ENCODE peak calls at places on chromosomes 3 and 15, in seven cellular contexts. One of them, this sample, is unnamed.

GRCh38 chr15:78049691-78050440 is 27.6 kb downstream of the TBC1D2B start:
- DNase-seq in bronchial epithelial cell: no peak
- DNase-seq in foreskin fibroblast: peak; percentile 92
- DNase-seq in AG10803: peak; percentile 99
- DNase-seq in WERI-Rb-1: no peak
- DNase-seq in fibroblast of the aortic adventitia: peak; percentile 57
- DNase-seq in psoas muscle: no peak
- DNase-seq in this sample: no peak

GRCh38 chr15:77568960-77569646 is 63.6 kb downstream of the LINGO1 start:
- DNase-seq in foreskin fibroblast: no peak
- DNase-seq in WERI-Rb-1: no peak
- DNase-seq in fibroblast of the aortic adventitia: peak; percentile 48
- DNase-seq in psoas muscle: no peak
- DNase-seq in AG10803: no peak
- DNase-seq in bronchial epithelial cell: peak; percentile 37
- DNase-seq in this sample: no peak

GRCh38 chr3:157174265-157174615 is 14.3 kb upstream of the CCNL1 start:
- DNase-seq in psoas muscle: peak; percentile 70
- DNase-seq in WERI-Rb-1: peak; percentile 42
- DNase-seq in bronchial epithelial cell: peak; percentile 35
- DNase-seq in foreskin fibroblast: peak; percentile 12
- DNase-seq in AG10803: no peak
- DNase-seq in fibroblast of the aortic adventitia: no peak
- DNase-seq in this sample: no peak

GRCh38 chr3:116000315-116000714 is 377.0 kb downstream of the GAP43 start:
- DNase-seq in bronchial epithelial cell: peak; percentile 97
- DNase-seq in WERI-Rb-1: no peak
- DNase-seq in fibroblast of the aortic adventitia: peak; percentile 94
- DNase-seq in foreskin fibroblast: peak; percentile 91
- DNase-seq in AG10803: peak; percentile 86
- DNase-seq in psoas muscle: no peak
- DNase-seq in this sample: peak; percentile 99

GRCh38 chr15:58445861-58446260 is 14.1 kb downstream of the LIPC start:
- DNase-seq in foreskin fibroblast: no peak
- DNase-seq in AG10803: no peak
- DNase-seq in psoas muscle: no peak
- DNase-seq in WERI-Rb-1: no peak
- DNase-seq in fibroblast of the aortic adventitia: no peak
- DNase-seq in bronchial epithelial cell: no peak
- DNase-seq in this sample: no peak

GRCh38 chr3:179716811-179717210 is 64.0 kb downstream of the USP13 start:
- DNase-seq in foreskin fibroblast: peak; percentile 20
- DNase-seq in AG10803: peak; percentile 90
- DNase-seq in WERI-Rb-1: no peak
- DNase-seq in fibroblast of the aortic adventitia: peak; percentile 92
- DNase-seq in psoas muscle: no peak
- DNase-seq in bronchial epithelial cell: no peak
- DNase-seq in this sample: peak; percentile 59

GRCh38 chr15:92954578-92954977 is 54.5 kb downstream of the CHD2 start:
- DNase-seq in bronchial epithelial cell: no peak
- DNase-seq in psoas muscle: no peak
- DNase-seq in foreskin fibroblast: no peak
- DNase-seq in AG10803: no peak
- DNase-seq in fibroblast of the aortic adventitia: no peak
- DNase-seq in WERI-Rb-1: peak; percentile 15
- DNase-seq in this sample: no peak

GRCh38 chr3:80040113-80040512 is 272.3 kb upstream of the ROBO1 start:
- DNase-seq in bronchial epithelial cell: no peak
- DNase-seq in AG10803: no peak
- DNase-seq in WERI-Rb-1: no peak
- DNase-seq in psoas muscle: no peak
- DNase-seq in fibroblast of the aortic adventitia: no peak
- DNase-seq in foreskin fibroblast: no peak
- DNase-seq in this sample: no peak

GRCh38 chr3:155093261-155093660 is 13.1 kb downstream of the MME start:
- DNase-seq in WERI-Rb-1: no peak
- DNase-seq in fibroblast of the aortic adventitia: no peak
- DNase-seq in AG10803: no peak
- DNase-seq in psoas muscle: no peak
- DNase-seq in bronchial epithelial cell: no peak
- DNase-seq in foreskin fibroblast: no peak
- DNase-seq in this sample: no peak

GRCh38 chr15:83310521-83311456 is 26.3 kb upstream of the BNC1 start:
- DNase-seq in WERI-Rb-1: no peak
- DNase-seq in foreskin fibroblast: no peak
- DNase-seq in fibroblast of the aortic adventitia: peak; percentile 31
- DNase-seq in bronchial epithelial cell: peak; percentile 75
- DNase-seq in psoas muscle: no peak
- DNase-seq in AG10803: peak; percentile 64
- DNase-seq in this sample: no peak

GRCh38 chr15:32993285-32993684 is 201.2 kb downstream of the FMN1 start:
- DNase-seq in bronchial epithelial cell: peak; percentile 19
- DNase-seq in fibroblast of the aortic adventitia: peak; percentile 58
- DNase-seq in AG10803: peak; percentile 35
- DNase-seq in WERI-Rb-1: no peak
- DNase-seq in foreskin fibroblast: no peak
- DNase-seq in psoas muscle: no peak
- DNase-seq in this sample: no peak

GRCh38 chr3:38097446-38098375 is 39.2 kb downstream of the ACAA1 start:
- DNase-seq in foreskin fibroblast: no peak
- DNase-seq in psoas muscle: no peak
- DNase-seq in WERI-Rb-1: no peak
- DNase-seq in bronchial epithelial cell: no peak
- DNase-seq in fibroblast of the aortic adventitia: no peak
- DNase-seq in AG10803: no peak
- DNase-seq in this sample: no peak

GRCh38 chr3:196012941-196013471 is 68.9 kb downstream of the TFRC start:
- DNase-seq in bronchial epithelial cell: no peak
- DNase-seq in psoas muscle: no peak
- DNase-seq in fibroblast of the aortic adventitia: no peak
- DNase-seq in WERI-Rb-1: no peak
- DNase-seq in foreskin fibroblast: no peak
- DNase-seq in AG10803: no peak
- DNase-seq in this sample: no peak

GRCh38 chr3:171838218-171838720 is 4.9 kb upstream of the TMEM212 start:
- DNase-seq in WERI-Rb-1: no peak
- DNase-seq in fibroblast of the aortic adventitia: peak; percentile 86
- DNase-seq in bronchial epithelial cell: no peak
- DNase-seq in psoas muscle: peak; percentile 77
- DNase-seq in AG10803: peak; percentile 88
- DNase-seq in foreskin fibroblast: peak; percentile 71
- DNase-seq in this sample: no peak

GRCh38 chr3:19901918-19902317 is 32.1 kb downstream of the EFHB start:
- DNase-seq in bronchial epithelial cell: peak; percentile 98
- DNase-seq in fibroblast of the aortic adventitia: peak; percentile 43
- DNase-seq in foreskin fibroblast: no peak
- DNase-seq in AG10803: no peak
- DNase-seq in WERI-Rb-1: no peak
- DNase-seq in psoas muscle: no peak
- DNase-seq in this sample: no peak

GRCh38 chr3:172315401-172316091 is 132.7 kb downstream of the GHSR start:
- DNase-seq in foreskin fibroblast: peak; percentile 67
- DNase-seq in WERI-Rb-1: no peak
- DNase-seq in fibroblast of the aortic adventitia: peak; percentile 62
- DNase-seq in AG10803: peak; percentile 58
- DNase-seq in bronchial epithelial cell: peak; percentile 56
- DNase-seq in psoas muscle: no peak
- DNase-seq in this sample: no peak

GRCh38 chr3:134462236-134463059 is 23.3 kb downstream of the ANAPC13 start:
- DNase-seq in foreskin fibroblast: no peak
- DNase-seq in fibroblast of the aortic adventitia: peak; percentile 81
- DNase-seq in bronchial epithelial cell: peak; percentile 16
- DNase-seq in WERI-Rb-1: no peak
- DNase-seq in AG10803: peak; percentile 96
- DNase-seq in psoas muscle: no peak
- DNase-seq in this sample: no peak

GRCh38 chr3:112848196-112848595 is 1.5 kb upstream of the CD200R1L start:
- DNase-seq in foreskin fibroblast: no peak
- DNase-seq in bronchial epithelial cell: no peak
- DNase-seq in WERI-Rb-1: no peak
- DNase-seq in AG10803: no peak
- DNase-seq in psoas muscle: no peak
- DNase-seq in fibroblast of the aortic adventitia: no peak
- DNase-seq in this sample: no peak

GRCh38 chr3:119292666-119293065 is 1.5 kb upstream of the ARHGAP31 start:
- DNase-seq in bronchial epithelial cell: no peak
- DNase-seq in foreskin fibroblast: no peak
- DNase-seq in AG10803: no peak
- DNase-seq in psoas muscle: no peak
- DNase-seq in WERI-Rb-1: no peak
- DNase-seq in fibroblast of the aortic adventitia: no peak
- DNase-seq in this sample: no peak

GRCh38 chr15:91946075-91946474 is 92.6 kb downstream of the SLCO3A1 start:
- DNase-seq in WERI-Rb-1: no peak
- DNase-seq in foreskin fibroblast: no peak
- DNase-seq in AG10803: no peak
- DNase-seq in fibroblast of the aortic adventitia: no peak
- DNase-seq in bronchial epithelial cell: no peak
- DNase-seq in psoas muscle: no peak
- DNase-seq in this sample: no peak

DNA sequence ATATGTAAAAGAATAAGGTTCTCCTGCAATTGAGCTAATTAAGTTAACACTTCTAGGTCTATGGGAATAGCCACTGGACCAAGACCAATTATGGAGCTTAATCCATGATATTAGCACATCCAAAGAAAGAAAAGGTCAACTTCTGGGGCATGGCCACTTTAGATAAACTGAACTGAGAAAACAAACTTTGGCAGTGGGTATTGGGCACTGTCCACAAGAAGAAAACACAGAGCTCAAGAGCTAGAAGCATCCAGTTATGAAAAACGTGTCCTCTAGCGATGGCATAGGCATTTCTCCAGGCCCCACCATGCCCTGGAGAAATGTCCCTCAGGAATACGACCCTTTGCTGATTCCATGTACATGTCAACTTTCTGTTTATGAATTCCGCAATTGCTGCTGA is 87.8 kb downstream of the THRB start:
- DNase-seq in WERI-Rb-1: no peak
- DNase-seq in psoas muscle: no peak
- DNase-seq in fibroblast of the aortic adventitia: no peak
- DNase-seq in foreskin fibroblast: no peak
- DNase-seq in bronchial epithelial cell: no peak
- DNase-seq in AG10803: no peak
- DNase-seq in this sample: no peak
- H3K4me3 ChIP-seq in WERI-Rb-1: no peak overlapping the region
- H3K4me3 ChIP-seq in psoas muscle: no peak overlapping the region
- H3K4me3 ChIP-seq in fibroblast of the aortic adventitia: no peak overlapping the region
- H3K4me3 ChIP-seq in foreskin fibroblast: no peak overlapping the region
- H3K4me3 ChIP-seq in bronchial epithelial cell: no peak overlapping the region
- H3K4me3 ChIP-seq in AG10803: no peak overlapping the region
- H3K4me3 ChIP-seq in this sample: no peak overlapping the region

GRCh38 chr3:4633078-4634004 is 140.2 kb downstream of the ITPR1 start:
- DNase-seq in AG10803: peak; percentile 66
- DNase-seq in WERI-Rb-1: no peak
- DNase-seq in bronchial epithelial cell: peak; percentile 72
- DNase-seq in fibroblast of the aortic adventitia: peak; percentile 80
- DNase-seq in foreskin fibroblast: peak; percentile 26
- DNase-seq in psoas muscle: no peak
- DNase-seq in this sample: peak; percentile 19

GRCh38 chr3:4629095-4630007 is 136.2 kb downstream of the ITPR1 start:
- DNase-seq in WERI-Rb-1: no peak
- DNase-seq in fibroblast of the aortic adventitia: no peak
- DNase-seq in AG10803: no peak
- DNase-seq in bronchial epithelial cell: no peak
- DNase-seq in foreskin fibroblast: no peak
- DNase-seq in psoas muscle: no peak
- DNase-seq in this sample: no peak

DNA sequence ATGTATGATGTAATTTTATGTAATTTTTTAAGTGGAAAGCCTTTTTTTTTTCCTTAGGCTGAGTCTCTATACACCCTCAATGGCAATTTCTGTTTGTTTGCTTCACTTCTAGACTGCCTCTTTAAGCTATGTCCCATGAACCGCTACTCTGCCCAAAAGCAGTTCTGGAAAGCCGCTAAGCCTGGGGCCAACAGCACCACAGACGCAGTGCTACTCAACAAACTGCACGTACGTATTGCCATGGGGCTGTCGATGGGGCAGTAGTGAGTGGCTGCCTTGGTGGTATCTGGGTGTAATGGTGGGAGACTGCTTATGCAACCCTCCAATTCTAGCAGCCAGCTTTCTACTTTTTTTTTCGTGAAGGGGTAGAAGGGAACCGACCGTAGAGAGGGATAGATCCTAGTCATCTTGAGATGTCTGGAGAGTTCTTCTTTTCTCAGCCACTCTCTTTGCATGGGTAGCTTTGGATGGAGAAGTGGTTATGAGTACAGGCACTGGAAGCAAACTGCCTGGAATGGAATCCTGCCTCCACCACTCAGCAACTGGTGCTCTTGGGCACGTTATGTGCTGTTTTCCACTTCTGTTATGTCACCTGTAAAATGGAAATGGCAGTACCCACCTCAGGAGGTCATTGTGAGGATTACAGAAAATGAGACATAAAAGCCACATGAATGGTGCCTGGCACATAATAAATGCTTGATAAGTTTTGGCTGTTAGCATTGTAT is 134.7 kb downstream of the ITPR1 start:
- DNase-seq in WERI-Rb-1: no peak
- DNase-seq in bronchial epithelial cell: no peak
- DNase-seq in fibroblast of the aortic adventitia: no peak
- DNase-seq in foreskin fibroblast: no peak
- DNase-seq in AG10803: no peak
- DNase-seq in psoas muscle: no peak
- DNase-seq in this sample: no peak
- TF ChIP-seq CTCF in WERI-Rb-1: no peak
- TF ChIP-seq CTCF in bronchial epithelial cell: no peak
- TF ChIP-seq CTCF in fibroblast of the aortic adventitia: no peak
- TF ChIP-seq CTCF in foreskin fibroblast: no peak
- TF ChIP-seq CTCF in AG10803: no peak
- TF ChIP-seq CTCF in psoas muscle: no peak
- TF ChIP-seq CTCF in this sample: no peak

GRCh38 chr3:33658971-33659848 is 58.8 kb downstream of the CLASP2 start:
- DNase-seq in foreskin fibroblast: peak; percentile 90
- DNase-seq in psoas muscle: peak; percentile 87
- DNase-seq in WERI-Rb-1: peak; percentile 81
- DNase-seq in bronchial epithelial cell: peak; percentile 47
- DNase-seq in fibroblast of the aortic adventitia: peak; percentile 65
- DNase-seq in AG10803: peak; percentile 58
- DNase-seq in this sample: peak; percentile 35
- H3K4me3 ChIP-seq in foreskin fibroblast: peak overlapping the region; percentile 44
- H3K4me3 ChIP-seq in psoas muscle: peak overlapping the region; percentile 71
- H3K4me3 ChIP-seq in WERI-Rb-1: peak overlapping the region; percentile 60
- H3K4me3 ChIP-seq in bronchial epithelial cell: peak overlapping the region; percentile 18
- H3K4me3 ChIP-seq in fibroblast of the aortic adventitia: peak overlapping the region; percentile 54
- H3K4me3 ChIP-seq in AG10803: peak overlapping the region; percentile 50
- H3K4me3 ChIP-seq in this sample: peak overlapping the region; percentile 46

DNA sequence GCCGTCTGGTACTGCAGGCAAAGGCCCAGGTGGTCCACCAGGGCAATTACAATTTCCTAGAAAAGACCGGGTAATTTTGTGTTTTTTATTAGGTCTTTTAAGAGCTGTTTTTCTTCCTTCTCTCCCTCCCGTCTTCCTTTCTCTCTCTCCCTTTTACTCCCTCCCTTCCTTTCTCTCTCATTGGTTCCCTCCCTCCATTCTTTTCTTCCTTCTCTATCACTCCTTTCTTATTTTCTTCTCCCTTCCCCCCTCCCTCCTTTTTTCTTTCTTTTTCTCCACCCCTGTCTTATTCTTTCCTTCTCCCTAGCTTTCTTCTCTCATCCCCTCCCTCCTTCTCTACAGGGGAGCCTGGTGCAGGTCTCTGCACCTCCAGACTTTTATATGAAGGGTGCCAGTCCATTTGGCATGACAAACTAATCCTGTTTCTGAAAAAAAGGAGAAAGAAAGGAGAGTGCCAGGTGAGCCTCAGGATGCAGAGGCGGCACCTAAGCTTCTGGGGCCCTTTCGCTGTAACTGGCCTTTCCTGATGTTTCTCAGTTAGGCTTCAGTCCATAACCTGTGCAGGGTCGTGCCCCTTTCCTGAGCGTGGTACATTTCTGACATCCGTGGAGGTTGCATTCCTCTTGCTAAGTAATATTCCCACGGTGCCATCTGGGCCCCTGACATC is 9.1 kb upstream of the ONECUT1 start:
- DNase-seq in psoas muscle: no peak
- DNase-seq in WERI-Rb-1: no peak
- DNase-seq in fibroblast of the aortic adventitia: no peak
- DNase-seq in bronchial epithelial cell: no peak
- DNase-seq in AG10803: no peak
- DNase-seq in foreskin fibroblast: no peak
- DNase-seq in this sample: no peak
- TF ChIP-seq CTCF in psoas muscle: no peak
- TF ChIP-seq CTCF in WERI-Rb-1: no peak
- TF ChIP-seq CTCF in fibroblast of the aortic adventitia: no peak
- TF ChIP-seq CTCF in bronchial epithelial cell: no peak
- TF ChIP-seq CTCF in AG10803: no peak
- TF ChIP-seq CTCF in foreskin fibroblast: no peak
- TF ChIP-seq CTCF in this sample: no peak

This sample was measured in epithelial cell of proximal tubule.